ENCODE peak calls at places on chromosome 13, in seven cellular contexts. G is GM04504; D is pons; B is activated T-helper 1 cell treated with anti-CD3 and anti-CD28 coated beads, Interleukin-12 subunit alpha, Interleukin-12 subunit beta, Interleukin-2, Interleukin-4 antibody, amounts not matched to agents 30 ng/mL and 10 ng/mL and 1 ng/mL, durations not matched to agents 14 hours and 24 hours and 36 hours; R is AG09309; H is smooth muscle cell of the brain vasculature; F is Peyer's patch. Y is an unnamed sample.

GRCh38 chr13:102699419-102699961 is 4.6 kb upstream of the METTL21C start:
- DNase-seq in G (no peak), D (no peak), B (no peak), R (no peak), H (no peak), F (no peak), Y (no peak)

GRCh38 chr13:97853550-97853949 is 99.9 kb upstream of the IPO5 start:
- DNase-seq in G (no peak), D (no peak), B (no peak), R (no peak), H (no peak), F (no peak), Y (no peak)

GRCh38 chr13:51538626-51539179 is 45.6 kb upstream of the WDFY2 start:
- DNase-seq in G (no peak), D (no peak), B (no peak), R (no peak), H (no peak), F (no peak), Y (no peak)

GRCh38 chr13:84867246-84867645 is 932.0 kb downstream of the SLITRK6 start:
- DNase-seq in G (no peak), D (no peak), B (no peak), R (no peak), H (no peak), F (no peak), Y (no peak)

GRCh38 chr13:47454986-47455385 is 546.1 kb downstream of the SUCLA2 start:
- DNase-seq in G (peak), D (no peak), B (no peak), R (peak), H (no peak), F (no peak), Y (no peak)

GRCh38 chr13:22757530-22758120 is 423.2 kb upstream of the SGCG start:
- DNase-seq in G (no peak), D (peak), B (no peak), R (no peak), H (no peak), F (no peak), Y (no peak)

GRCh38 chr13:75489502-75490263 is 7.7 kb upstream of the TBC1D4 start:
- DNase-seq in G (no peak), D (no peak), B (no peak), R (peak), H (no peak), F (no peak), Y (peak)

GRCh38 chr13:44801990-44802389 is 187.3 kb downstream of the NUFIP1 start:
- DNase-seq in G (peak), D (no peak), B (no peak), R (peak), H (no peak), F (no peak), Y (peak)

GRCh38 chr13:30690282-30691188 is 44.8 kb upstream of the ALOX5AP start:
- DNase-seq in G (peak), D (peak), B (peak), R (peak), H (peak), F (peak), Y (peak)

GRCh38 chr13:100156786-100157185 is 67.9 kb downstream of the PCCA start:
- DNase-seq in G (no peak), D (no peak), B (no peak), R (peak), H (no peak), F (no peak), Y (peak)

GRCh38 chr13:101139076-101139475 is 277.2 kb downstream of the NALCN start:
- DNase-seq in G (no peak), D (no peak), B (no peak), R (no peak), H (no peak), F (no peak), Y (no peak)

GRCh38 chr13:20442798-20443381 is 82.8 kb downstream of the CRYL1 start:
- DNase-seq in G (no peak), D (no peak), B (no peak), R (no peak), H (no peak), F (no peak), Y (no peak)

GRCh38 chr13:51560336-51560735 is 23.9 kb upstream of the WDFY2 start:
- DNase-seq in G (no peak), D (no peak), B (no peak), R (no peak), H (no peak), F (no peak), Y (peak)

Y was measured in AML-193.